ENCODE peak calls at places on chromosomes 5 and 9, in seven cellular contexts. A is A549; L is WTC11; D is NCI-H1105 treated with DMSO at 0.1 percent for 48 hours; I is CD8-positive, alpha-beta T cell; J is fibroblast of pulmonary artery; H is NCI-H510A treated with DMSO at 0.1 percent for 48 hours. X is an unnamed sample.

GRCh38 chr9:31259824-31260223 is 1124.6 kb upstream of the ACO1 start:
- DNase-seq in I (peak; percentile 6), L (no peak), H (no peak), A (no peak), J (no peak), D (no peak), X (peak; percentile 89)

GRCh38 chr9:137458194-137459146 is 664 bp downstream of the NSMF start:
- DNase-seq in L (peak; percentile 26), H (no peak), I (peak; percentile 11), A (no peak), D (peak; percentile 80), J (no peak), X (peak; percentile 50)

GRCh38 chr9:37486616-37487544 is 1.1 kb downstream of the POLR1E start:
- DNase-seq in A (no peak), I (no peak), D (no peak), J (peak; percentile 95), L (no peak), H (peak; percentile 3), X (no peak)

GRCh38 chr5:141547488-141547887 is 58.6 kb downstream of the PCDHGC5 start:
- DNase-seq in I (no peak), A (peak; percentile 67), J (peak; percentile 59), L (no peak), D (no peak), H (no peak), X (no peak)

GRCh38 chr5:111829701-111830100 is 72.7 kb upstream of the NREP start:
- DNase-seq in I (no peak), H (no peak), D (no peak), A (no peak), J (peak; percentile 77), L (no peak), X (no peak)

GRCh38 chr9:121562261-121562780 is 62.7 kb upstream of the GGTA1 start:
- DNase-seq in H (no peak), L (no peak), A (no peak), J (no peak), I (no peak), D (no peak), X (no peak)

GRCh38 chr9:35691757-35692301 is 2.1 kb upstream of the TPM2 start:
- DNase-seq in J (no peak), I (no peak), A (no peak), D (no peak), H (no peak), L (peak; percentile 33), X (no peak)

GRCh38 chr5:68251386-68251785 is 35.8 kb downstream of the PIK3R1 start:
- DNase-seq in L (no peak), D (no peak), J (peak; percentile 39), A (no peak), H (no peak), I (peak; percentile 62), X (no peak)

GRCh38 chr9:26426732-26427131 is 465.9 kb downstream of the CAAP1 start:
- DNase-seq in H (no peak), A (no peak), I (no peak), J (no peak), D (no peak), L (peak; percentile 54), X (no peak)

GRCh38 chr9:134268308-134268724 is 57.9 kb upstream of the RXRA start:
- DNase-seq in H (no peak), J (no peak), A (no peak), L (no peak), D (no peak), I (no peak), X (no peak)

GRCh38 chr9:78566521-78566920 is 269.6 kb downstream of the PSAT1 start:
- DNase-seq in J (no peak), I (no peak), H (no peak), L (no peak), A (no peak), D (no peak), X (no peak)

GRCh38 chr9:94270009-94270408 is 10.9 kb downstream of the ZNF169 start:
- DNase-seq in J (no peak), D (no peak), A (no peak), H (no peak), I (no peak), L (no peak), X (no peak)

GRCh38 chr5:143921525-143922311 is 109.8 kb downstream of the HMHB1 start:
- DNase-seq in I (no peak), L (no peak), J (peak; percentile 92), H (no peak), A (peak; percentile 70), D (no peak), X (no peak)

GRCh38 chr5:150492621-150493020 is 15.3 kb upstream of the NDST1 start:
- DNase-seq in A (peak; percentile 69), H (no peak), I (no peak), L (no peak), D (no peak), J (no peak), X (no peak)

GRCh38 chr9:5698810-5699556 is 70.1 kb downstream of the RIC1 start:
- DNase-seq in L (no peak), A (no peak), J (peak; percentile 41), I (no peak), H (no peak), D (no peak), X (no peak)

GRCh38 chr9:137606005-137606601 is 617 bp downstream of the ARRDC1 start:
- DNase-seq in D (no peak), J (no peak), A (no peak), I (no peak), H (no peak), L (peak; percentile 43), X (peak; percentile 64)

GRCh38 chr5:14250094-14250777 is 107.1 kb downstream of the TRIO start:
- DNase-seq in L (peak; percentile 54), D (peak; percentile 84), H (peak; percentile 96), J (peak; percentile 86), A (peak; percentile 33), I (no peak), X (peak; percentile 76)

GRCh38 chr9:7879551-7880245 is 80.1 kb upstream of the DMAC1 start:
- DNase-seq in H (no peak), A (no peak), L (peak; percentile 44), D (no peak), J (no peak), I (peak; percentile 7), X (no peak)

GRCh38 chr5:120926471-120926870 is 462.4 kb downstream of the PRR16 start:
- DNase-seq in D (no peak), H (no peak), L (no peak), A (no peak), I (no peak), J (no peak), X (no peak)

GRCh38 chr5:174340221-174340620 is 294.7 kb downstream of the NSG2 start:
- DNase-seq in D (no peak), A (no peak), L (no peak), J (peak; percentile 29), H (no peak), I (no peak), X (no peak)

GRCh38 chr9:134283111-134283515 is 43.1 kb upstream of the RXRA start:
- DNase-seq in H (no peak), L (no peak), D (peak; percentile 86), J (peak; percentile 85), I (no peak), A (no peak), X (peak; percentile 51)

GRCh38 chr9:78273761-78274160 is 23.2 kb upstream of the PSAT1 start:
- DNase-seq in H (no peak), A (no peak), D (no peak), J (no peak), I (no peak), L (no peak), X (no peak)

GRCh38 chr5:106292654-106293053 is 1378.1 kb downstream of the EFNA5 start:
- DNase-seq in H (no peak), I (no peak), L (no peak), A (no peak), D (no peak), J (no peak), X (no peak)

GRCh38 chr9:6938447-6938846 is 180.7 kb downstream of the KDM4C start:
- DNase-seq in A (no peak), D (no peak), L (no peak), I (no peak), J (peak; percentile 86), H (no peak), X (no peak)

GRCh38 chr9:116693233-116693731 is 6.2 kb downstream of the TRIM32 start:
- DNase-seq in L (no peak), I (no peak), A (no peak), D (no peak), J (peak; percentile 44), H (no peak), X (no peak)

GRCh38 chr5:181224390-181225234 is 1.5 kb downstream of the TRIM41 start:
- DNase-seq in A (no peak), H (no peak), L (no peak), I (peak; percentile 27), J (no peak), D (no peak), X (no peak)

GRCh38 chr5:142925795-142926194 is 155.6 kb downstream of the ARHGAP26 start:
- DNase-seq in L (no peak), H (no peak), J (peak; percentile 75), D (no peak), A (peak; percentile 25), I (no peak), X (no peak)

GRCh38 chr9:106503759-106504158 is 359.2 kb upstream of the ZNF462 start:
- DNase-seq in J (no peak), H (no peak), A (no peak), I (no peak), L (no peak), D (no peak), X (no peak)

GRCh38 chr5:80172067-80172690 is 83.7 kb downstream of the SERINC5 start:
- DNase-seq in I (no peak), L (no peak), H (no peak), D (no peak), J (peak; percentile 65), A (no peak), X (no peak)

GRCh38 chr9:13863112-13863511 is 450.8 kb downstream of the NFIB start:
- DNase-seq in L (no peak), J (peak; percentile 80), I (no peak), H (no peak), A (no peak), D (no peak), X (no peak)

X was measured in NCI-H345.